ENCODE peak calls at places on chromosomes 1 and 21, in six cellular contexts. S is K562, K is GM12878, Y is HepG2, N is SK-N-SH, O is H1. X is an unnamed sample.

GRCh38 chr1:46062651-46063319 is 69.6 kb downstream of the PIK3R3 start:
- DNase-seq in S (no peak), K (peak; percentile 51), Y (no peak), N (no peak), O (no peak), X (no peak)

GRCh38 chr21:37675202-37675801 is 241.0 kb downstream of the KCNJ6 start:
- DNase-seq in S (peak; percentile 83), K (no peak), Y (no peak), N (peak; percentile 80), O (peak; percentile 29), X (peak; percentile 49)

GRCh38 chr1:162876751-162877150 is 15.8 kb upstream of the CCDC190 start:
- DNase-seq in S (no peak), K (no peak), Y (no peak), N (no peak), O (no peak), X (no peak)

GRCh38 chr1:220887868-220888664 is 8.8 kb downstream of the HLX start:
- DNase-seq in S (no peak), K (no peak), Y (no peak), N (peak; percentile 58), O (no peak), X (no peak)

GRCh38 chr1:246583448-246584185 is 17.4 kb downstream of the CNST start:
- DNase-seq in S (no peak), K (no peak), Y (peak; percentile 98), N (no peak), O (no peak), X (no peak)

GRCh38 chr1:233704125-233704881 is 90.4 kb downstream of the KCNK1 start:
- DNase-seq in S (no peak), K (no peak), Y (no peak), N (no peak), O (no peak), X (peak; percentile 40)

GRCh38 chr1:59013276-59013927 is 229.6 kb upstream of the JUN start:
- DNase-seq in S (no peak), K (no peak), Y (no peak), N (no peak), O (peak; percentile 34), X (no peak)

GRCh38 chr1:151681921-151682320 is 34.7 kb downstream of the CELF3 start:
- DNase-seq in S (no peak), K (no peak), Y (no peak), N (no peak), O (no peak), X (no peak)

GRCh38 chr21:42724226-42724920 is 71.0 kb downstream of the PDE9A start:
- DNase-seq in S (no peak), K (no peak), Y (peak; percentile 91), N (no peak), O (no peak), X (peak; percentile 51)

GRCh38 chr1:228293816-228294500 is 86.1 kb downstream of the OBSCN start:
- DNase-seq in S (no peak), K (no peak), Y (no peak), N (no peak), O (no peak), X (no peak)

GRCh38 chr21:14520535-14520934 is 25.6 kb downstream of the SAMSN1 start:
- DNase-seq in S (no peak), K (no peak), Y (no peak), N (no peak), O (no peak), X (no peak)

GRCh38 chr1:161084205-161084988 is 5.0 kb downstream of the NECTIN4 start:
- DNase-seq in S (no peak), K (no peak), Y (no peak), N (no peak), O (no peak), X (no peak)

GRCh38 chr1:220694866-220695382 is 4.8 kb downstream of the C1orf115 start:
- DNase-seq in S (no peak), K (no peak), Y (no peak), N (no peak), O (no peak), X (no peak)

GRCh38 chr21:41847066-41847804 is 31.9 kb downstream of the PRDM15 start:
- DNase-seq in S (peak; percentile 66), K (no peak), Y (no peak), N (no peak), O (no peak), X (no peak)

GRCh38 chr1:168567568-168567967 is 8.8 kb upstream of the XCL1 start:
- DNase-seq in S (no peak), K (no peak), Y (no peak), N (no peak), O (no peak), X (no peak)

GRCh38 chr1:34292472-34292871 is 115.8 kb downstream of the C1orf94 start:
- DNase-seq in S (no peak), K (no peak), Y (no peak), N (no peak), O (no peak), X (no peak)

GRCh38 chr1:34283142-34283541 is 106.4 kb downstream of the C1orf94 start:
- DNase-seq in S (no peak), K (no peak), Y (no peak), N (no peak), O (no peak), X (no peak)

GRCh38 chr1:34286547-34286946 is 109.8 kb downstream of the C1orf94 start:
- DNase-seq in S (no peak), K (no peak), Y (no peak), N (no peak), O (no peak), X (no peak)
- TF ChIP-seq CHD2 in S (no peak), K (no peak), Y (no peak), N (no peak), O (no peak), X (no peak)

DNA sequence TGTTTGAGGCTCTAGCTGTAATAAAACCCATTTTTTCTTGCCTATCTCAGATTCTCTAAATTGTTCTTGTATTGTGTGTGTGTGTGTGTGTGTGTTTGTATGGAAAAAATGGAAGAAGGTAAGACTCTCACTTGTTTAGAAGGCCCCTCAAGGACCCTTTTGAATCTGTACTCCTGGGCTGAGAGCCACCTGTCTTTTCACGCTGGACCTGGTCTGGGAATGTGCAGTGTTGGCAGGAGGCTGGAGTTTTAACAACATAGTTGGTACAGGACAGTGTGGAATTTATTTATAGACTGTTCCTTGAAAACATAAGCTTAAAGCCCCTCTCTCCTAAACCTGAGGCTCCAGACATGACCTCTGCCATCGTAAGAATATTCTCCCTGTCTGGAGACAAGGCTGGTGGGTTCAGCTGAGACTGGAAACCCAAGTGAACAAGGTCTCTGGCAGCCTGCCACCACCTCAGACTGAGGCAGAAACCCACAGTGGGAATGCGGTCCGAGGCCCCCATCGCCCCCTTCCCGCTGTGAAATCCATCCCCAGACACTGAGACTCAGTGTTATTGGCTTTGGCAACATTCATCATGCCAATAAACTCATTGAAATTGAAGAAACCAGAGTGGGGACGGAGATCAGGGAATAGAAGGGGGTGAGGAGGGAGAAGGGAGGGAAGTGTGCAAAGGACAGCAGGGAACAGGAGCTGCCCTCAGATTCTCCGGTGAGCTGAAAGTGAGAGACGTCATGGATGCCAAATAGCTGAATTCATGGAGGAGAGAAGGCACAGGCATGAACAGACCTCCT is 24.6 kb upstream of the PLXNA2 start:
- DNase-seq in S (no peak), K (no peak), Y (no peak), N (no peak), O (no peak), X (no peak)
- TF ChIP-seq CHD2 in S (no peak), K (no peak), Y (no peak), N (no peak), O (no peak), X (no peak)

GRCh38 chr1:23772854-23773242 is 5.4 kb upstream of the PITHD1 start:
- DNase-seq in S (no peak), K (no peak), Y (no peak), N (no peak), O (no peak), X (no peak)
- TF ChIP-seq CHD2 in S (no peak), K (no peak), Y (no peak), N (no peak), O (no peak), X (no peak)

DNA sequence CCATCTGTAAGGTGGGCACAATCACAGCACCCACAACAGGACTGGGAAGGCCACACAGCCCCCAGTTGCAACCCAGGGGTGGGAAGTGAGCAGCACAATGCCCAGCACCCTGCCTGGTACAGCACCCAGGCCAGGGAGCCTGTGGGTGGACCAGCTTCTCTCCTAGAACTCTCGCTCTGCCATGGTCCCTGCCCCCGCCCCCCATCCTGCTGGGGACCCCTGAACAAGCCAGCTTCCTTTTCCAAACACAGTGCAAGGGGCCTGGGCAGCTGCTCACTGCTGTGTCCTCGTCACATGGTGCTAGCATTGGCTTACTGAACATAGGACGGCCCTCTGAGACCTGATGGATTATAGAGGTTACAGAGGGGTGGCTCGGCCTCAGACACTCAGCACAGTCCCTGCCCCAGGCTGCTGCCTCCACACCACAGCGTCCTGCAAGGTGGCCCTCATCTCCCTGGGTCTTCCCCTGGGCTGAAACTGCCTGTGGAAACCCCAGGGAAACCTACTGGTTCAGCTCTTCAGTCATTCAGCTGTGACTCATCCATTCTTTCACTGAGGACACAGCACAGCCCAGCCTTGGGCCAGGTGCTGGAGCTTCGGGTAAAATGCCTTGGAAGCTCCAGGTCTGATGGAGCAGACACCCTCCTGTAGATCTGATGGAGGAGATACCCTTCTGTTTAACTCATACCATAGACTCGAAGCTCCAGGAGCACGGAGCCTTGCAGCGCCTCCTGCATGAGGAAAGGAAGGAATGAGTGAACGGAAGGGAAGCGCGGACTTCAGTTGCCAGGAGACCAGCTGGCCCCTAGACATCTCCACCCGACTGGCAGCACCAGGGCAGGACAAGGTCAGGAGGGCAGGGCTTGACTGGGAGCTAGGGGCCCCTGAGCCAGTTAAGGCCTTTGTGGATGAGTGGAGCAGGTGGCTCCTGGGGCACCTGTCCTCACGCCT is 8.1 kb upstream of the PRDM16 start:
- DNase-seq in S (no peak), K (no peak), Y (no peak), N (no peak), O (no peak), X (no peak)
- TF ChIP-seq CHD2 in S (no peak), K (no peak), Y (no peak), N (no peak), O (no peak), X (no peak)

GRCh38 chr1:113652773-113653172 is 106.5 kb downstream of the PHTF1 start:
- DNase-seq in S (no peak), K (no peak), Y (peak; percentile 2), N (no peak), O (no peak), X (no peak)
- TF ChIP-seq CHD2 in S (no peak), K (no peak), Y (no peak), N (no peak), O (no peak), X (no peak)

GRCh38 chr1:170770254-170770653 is 106.3 kb downstream of the PRRX1 start:
- DNase-seq in S (no peak), K (no peak), Y (no peak), N (no peak), O (no peak), X (no peak)
- TF ChIP-seq CHD2 in S (no peak), K (no peak), Y (no peak), N (no peak), O (no peak), X (no peak)

GRCh38 chr1:1117469-1117831 is 1.6 kb upstream of the C1orf159 start:
- DNase-seq in S (no peak), K (no peak), Y (no peak), N (peak; percentile 36), O (no peak), X (no peak)
- TF ChIP-seq CHD2 in S (no peak), K (no peak), Y (no peak), N (no peak), O (no peak), X (no peak)

X was measured in A549.